ENCODE peak calls at places on chromosomes 4 and X, in five cellular contexts. A is K562, H is A549, S is GM23338, T is GM12878. D is an unnamed sample.

GRCh38 chr4:164446516-164446915 is 307.4 kb upstream of the SMIM31 start:
- DNase-seq in A (peak; percentile 11), T (no peak), H (no peak), S (no peak), D (no peak)

GRCh38 chr4:170047774-170048354 is 21.7 kb upstream of the MFAP3L start:
- DNase-seq in T (no peak), S (peak; percentile 79), A (peak; percentile 73), H (peak; percentile 64), D (peak; percentile 53)

GRCh38 chrX:130626521-130626920 is 224.7 kb downstream of the RBMX2 start:
- DNase-seq in H (no peak), A (no peak), T (no peak), S (peak; percentile 25), D (no peak)

GRCh38 chr4:32340591-32340990 is 1620.4 kb downstream of the PCDH7 start:
- DNase-seq in S (peak; percentile 17), H (no peak), T (no peak), A (no peak), D (no peak)

GRCh38 chr4:174218127-174218790 is 65.2 kb downstream of the FBXO8 start:
- DNase-seq in T (no peak), H (no peak), A (no peak), S (peak; percentile 50), D (no peak)

GRCh38 chr4:56958111-56958517 is 19.3 kb downstream of the NOA1 start:
- DNase-seq in S (no peak), T (no peak), A (peak; percentile 48), H (peak; percentile 13), D (no peak)

GRCh38 chrX:115525486-115525885 is 35.5 kb upstream of the PLS3 start:
- DNase-seq in H (no peak), T (no peak), A (no peak), S (no peak), D (no peak)

GRCh38 chrX:2401590-2402360 is 99.0 kb downstream of the DHRSX start:
- DNase-seq in S (no peak), T (no peak), H (no peak), A (no peak), D (peak; percentile 94)

GRCh38 chrX:103554687-103555417 is 30.5 kb upstream of the TCEAL4 start:
- DNase-seq in T (no peak), A (peak; percentile 78), S (peak; percentile 84), H (no peak), D (no peak)

GRCh38 chrX:151013164-151013743 is 30.1 kb downstream of the HMGB3 start:
- DNase-seq in H (no peak), S (no peak), T (no peak), A (no peak), D (no peak)

GRCh38 chr4:38568768-38569167 is 95.2 kb upstream of the KLF3 start:
- DNase-seq in A (no peak), T (no peak), H (no peak), S (no peak), D (no peak)

GRCh38 chr4:146333187-146333894 is 119.0 kb downstream of the REELD1 start:
- DNase-seq in S (no peak), T (peak; percentile 59), A (no peak), H (peak; percentile 18), D (peak; percentile 7)

GRCh38 chrX:154142950-154143745 is 895 bp upstream of the OPN1LW start:
- DNase-seq in S (no peak), H (no peak), A (no peak), T (no peak), D (no peak)

GRCh38 chr4:145302725-145303124 is 122.3 kb upstream of the OTUD4 start:
- DNase-seq in T (no peak), A (no peak), S (no peak), H (no peak), D (no peak)

GRCh38 chrX:24990585-24990984 is 25.2 kb downstream of the ARX start:
- DNase-seq in A (no peak), S (peak; percentile 54), H (no peak), T (no peak), D (no peak)

GRCh38 chrX:108163333-108164082 is 71.9 kb downstream of the ATG4A start:
- DNase-seq in H (no peak), A (no peak), S (no peak), T (no peak), D (no peak)

GRCh38 chrX:139930923-139931645 is 1.8 kb downstream of the ATP11C start:
- DNase-seq in H (peak; percentile 16), A (peak; percentile 43), T (no peak), S (peak; percentile 25), D (peak; percentile 20)

DNA sequence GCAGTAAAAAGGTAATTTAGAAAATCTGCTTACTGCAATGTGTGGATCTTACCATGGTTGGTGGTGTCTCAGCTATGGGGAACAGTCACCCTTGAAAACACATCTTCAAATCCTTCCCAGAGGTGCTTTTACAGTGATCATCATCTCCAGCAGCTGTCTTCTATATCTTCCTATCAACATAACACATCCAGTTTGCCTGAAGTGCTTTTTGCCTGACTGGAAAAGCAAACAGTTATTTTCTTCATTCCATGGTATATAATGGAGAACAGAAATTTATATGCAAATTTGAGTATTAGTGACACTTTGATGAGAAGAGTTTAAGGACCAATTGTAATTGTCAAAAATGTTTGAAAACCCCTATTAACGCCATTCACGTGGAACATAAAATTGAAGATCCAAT is 1811.8 kb upstream of the ADGRL3 start:
- DNase-seq in S (no peak), T (no peak), A (no peak), H (no peak), D (no peak)
- TF ChIP-seq JUNB in S (no peak), T (no peak), A (no peak), H (no peak), D (no peak)

GRCh38 chr4:86043755-86044592 is 315.9 kb downstream of the MAPK10 start:
- DNase-seq in S (peak; percentile 63), H (peak; percentile 42), T (no peak), A (peak; percentile 61), D (peak; percentile 32)
- TF ChIP-seq JUNB in S (no peak), H (no peak), T (no peak), A (no peak), D (no peak)

DNA sequence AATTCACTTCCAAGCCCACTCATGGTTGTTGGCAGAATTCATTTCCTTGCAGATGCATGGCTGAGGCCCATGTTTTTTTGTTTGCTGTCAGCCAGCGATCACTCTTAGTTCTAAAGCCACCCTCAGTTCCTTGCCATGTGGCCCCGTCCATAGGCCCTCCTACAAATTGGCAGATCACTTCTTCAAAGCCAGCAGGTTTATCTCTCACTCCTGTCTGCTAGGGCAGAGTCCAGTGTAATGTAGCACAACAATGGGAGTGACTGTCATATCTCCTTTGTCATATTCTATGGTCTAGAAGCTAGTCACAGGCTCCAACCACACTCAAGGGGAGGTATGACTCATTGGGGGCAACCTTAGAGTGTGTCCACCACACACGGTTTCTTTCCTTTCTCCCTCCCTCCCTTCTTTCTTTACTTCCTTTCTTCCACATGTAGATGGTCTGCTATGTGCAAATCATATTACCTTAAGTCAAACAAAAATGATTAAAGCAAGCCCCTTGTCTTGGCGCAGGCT is 251.4 kb downstream of the QDPR start:
- DNase-seq in T (no peak), S (no peak), H (no peak), A (peak; percentile 5), D (no peak)
- TF ChIP-seq JUNB in T (no peak), S (no peak), H (no peak), A (no peak), D (no peak)

GRCh38 chrX:106707771-106708454 is 18.6 kb upstream of the RNF128 start:
- DNase-seq in S (no peak), T (no peak), A (no peak), H (peak; percentile 55), D (no peak)
- TF ChIP-seq JUNB in S (no peak), T (no peak), A (no peak), H (peak; percentile 67), D (no peak)

DNA sequence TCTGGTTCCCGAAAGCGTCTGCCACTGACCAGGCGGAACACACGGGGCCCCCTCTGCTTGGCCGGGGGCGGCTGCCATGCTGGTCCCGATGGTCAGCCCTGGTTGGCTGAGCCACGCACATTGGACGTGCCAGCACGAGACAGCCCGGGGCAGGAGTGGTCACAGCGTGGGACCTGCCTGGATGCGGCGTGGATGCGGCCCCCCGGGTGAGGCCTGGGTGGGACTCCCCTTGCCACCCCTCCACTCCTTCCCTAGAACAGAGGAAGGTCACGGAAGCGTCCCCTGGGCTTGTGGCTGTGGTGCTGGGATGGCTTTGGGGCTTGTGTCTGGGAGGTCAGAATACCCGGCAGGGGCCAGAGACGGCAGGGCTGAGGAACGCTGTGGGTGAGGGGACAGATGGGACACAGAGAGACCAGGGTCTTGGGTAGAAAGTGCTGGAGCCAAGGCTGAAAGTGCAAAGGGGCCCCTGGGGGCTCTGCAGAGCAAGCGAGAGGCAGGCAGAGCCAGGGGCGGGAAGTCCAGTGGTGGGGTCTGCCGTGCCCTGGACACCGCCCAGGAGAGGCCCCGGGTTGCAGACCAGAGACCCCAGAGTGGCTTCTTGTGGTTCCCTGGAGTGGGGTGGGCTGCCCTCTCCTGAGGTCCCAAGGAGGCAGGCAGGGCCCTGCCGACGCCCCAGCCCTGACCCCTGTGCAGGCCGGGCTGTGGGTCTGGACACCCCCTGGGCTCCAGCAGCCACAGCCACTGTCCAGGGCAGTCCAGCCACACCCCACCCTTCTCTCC is 8.6 kb upstream of the CPLX1 start:
- DNase-seq in H (no peak), T (no peak), A (no peak), S (no peak), D (no peak)
- TF ChIP-seq JUNB in H (no peak), T (no peak), A (no peak), S (no peak), D (no peak)

GRCh38 chrX:97267916-97268680 is 384.4 kb downstream of the RPA4 start:
- DNase-seq in S (no peak), T (no peak), H (no peak), A (no peak), D (no peak)
- TF ChIP-seq JUNB in S (no peak), T (no peak), H (no peak), A (no peak), D (no peak)

GRCh38 chr4:187304131-187304530 is 580.5 kb upstream of the FAT1 start:
- DNase-seq in S (peak; percentile 11), A (no peak), H (no peak), T (no peak), D (no peak)
- TF ChIP-seq JUNB in S (no peak), A (no peak), H (no peak), T (no peak), D (no peak)

GRCh38 chrX:12771445-12772069 is 19.7 kb upstream of the PRPS2 start:
- DNase-seq in A (peak; percentile 84), T (peak; percentile 20), H (peak; percentile 73), S (peak; percentile 72), D (no peak)
- TF ChIP-seq JUNB in A (no peak), T (no peak), H (no peak), S (no peak), D (no peak)

D was measured in HepG2.